ENCODE peak calls at places on chromosome 21, in five cellular contexts. C, V, B, E and I are unnamed samples.

GRCh38 chr21:42532466-42533181 is 19.0 kb downstream of the SLC37A1 start:
- DNase-seq in V (peak; percentile 84), E (peak; percentile 81), C (no peak), B (no peak), I (peak; percentile 26)

GRCh38 chr21:36694041-36694515 is 4.8 kb upstream of the SIM2 start:
- DNase-seq in C (no peak), V (no peak), B (peak; percentile 57), E (no peak), I (no peak)

GRCh38 chr21:41616063-41616591 is 108.2 kb upstream of the TMPRSS2 start:
- DNase-seq in V (peak; percentile 50), B (no peak), E (no peak), C (no peak), I (peak; percentile 50)

GRCh38 chr21:41411449-41412089 is 14.5 kb upstream of the MX1 start:
- DNase-seq in V (peak; percentile 47), C (peak; percentile 2), B (peak; percentile 62), E (peak; percentile 57), I (no peak)

GRCh38 chr21:20647603-20648002 is 350.6 kb upstream of the NCAM2 start:
- DNase-seq in E (no peak), B (no peak), V (no peak), C (no peak), I (no peak)

GRCh38 chr21:43771698-43772367 is 4.3 kb downstream of the CSTB start:
- DNase-seq in E (no peak), V (no peak), B (no peak), C (peak; percentile 32), I (no peak)

GRCh38 chr21:37710555-37711293 is 205.5 kb downstream of the KCNJ6 start:
- DNase-seq in E (no peak), B (no peak), C (peak; percentile 90), V (peak; percentile 51), I (peak; percentile 4)

GRCh38 chr21:42531771-42532170 is 18.1 kb downstream of the SLC37A1 start:
- DNase-seq in C (no peak), V (no peak), E (no peak), B (no peak), I (peak; percentile 25)

GRCh38 chr21:17784604-17785402 is 34.4 kb downstream of the C21orf91 start:
- DNase-seq in E (no peak), B (no peak), C (no peak), V (no peak), I (no peak)

GRCh38 chr21:44713130-44713529 is 1.8 kb upstream of the TSPEAR start:
- DNase-seq in E (no peak), B (peak; percentile 15), C (no peak), V (no peak), I (peak; percentile 38)

GRCh38 chr21:10463156-10463555 is 58.2 kb upstream of the TPTE start:
- DNase-seq in V (no peak), C (no peak), E (no peak), B (no peak), I (no peak)

GRCh38 chr21:39579734-39580332 is 32.9 kb upstream of the B3GALT5 start:
- DNase-seq in V (no peak), B (no peak), C (no peak), E (no peak), I (no peak)
- H3K27ac ChIP-seq in V (no peak overlapping the region), B (no peak overlapping the region), C (no peak overlapping the region), E (no peak overlapping the region), I (no peak overlapping the region)

GRCh38 chr21:32412162-32412997 is at the start of gene EVA1C:
- DNase-seq in E (no peak), V (peak; percentile 82), C (no peak), B (peak; percentile 86), I (peak; percentile 66)

GRCh38 chr21:32411366-32412161 is 942 bp upstream of the EVA1C start:
- DNase-seq in E (peak; percentile 96), B (peak; percentile 71), C (peak; percentile 15), V (peak; percentile 96), I (peak; percentile 81)

GRCh38 chr21:32412998-32413504 is 545 bp downstream of the EVA1C start:
- DNase-seq in E (peak; percentile 79), B (no peak), V (peak; percentile 61), C (no peak), I (no peak)

GRCh38 chr21:32410291-32410690 is 2.2 kb upstream of the EVA1C start:
- DNase-seq in E (no peak), B (no peak), V (no peak), C (no peak), I (no peak)

GRCh38 chr21:32410916-32411315 is 1.6 kb upstream of the EVA1C start:
- DNase-seq in B (no peak), V (peak; percentile 50), E (no peak), C (no peak), I (no peak)
- H3K27ac ChIP-seq in B (no peak overlapping the region), V (peak overlapping the region; percentile 96), E (peak overlapping the region; percentile 99), C (no peak overlapping the region), I (peak overlapping the region; percentile 68)

GRCh38 chr21:26146681-26147080 is 23.9 kb downstream of the APP start:
- DNase-seq in C (no peak), V (no peak), B (no peak), E (no peak), I (no peak)

GRCh38 chr21:26144026-26144425 is 26.5 kb downstream of the APP start:
- DNase-seq in E (no peak), V (no peak), B (no peak), C (no peak), I (no peak)

GRCh38 chr21:26147535-26147934 is 23.0 kb downstream of the APP start:
- DNase-seq in C (no peak), V (no peak), E (no peak), B (no peak), I (no peak)

GRCh38 chr21:26148834-26149354 is 21.7 kb downstream of the APP start:
- DNase-seq in B (no peak), C (peak; percentile 63), E (no peak), V (no peak), I (peak; percentile 35)

GRCh38 chr21:26148071-26148470 is 22.5 kb downstream of the APP start:
- DNase-seq in C (peak; percentile 40), B (peak; percentile 81), V (no peak), E (no peak), I (peak; percentile 50)
- H3K27ac ChIP-seq in C (peak overlapping the region; percentile 73), B (no peak overlapping the region), V (peak overlapping the region; percentile 29), E (peak overlapping the region; percentile 46), I (peak overlapping the region; percentile 63)

DNA sequence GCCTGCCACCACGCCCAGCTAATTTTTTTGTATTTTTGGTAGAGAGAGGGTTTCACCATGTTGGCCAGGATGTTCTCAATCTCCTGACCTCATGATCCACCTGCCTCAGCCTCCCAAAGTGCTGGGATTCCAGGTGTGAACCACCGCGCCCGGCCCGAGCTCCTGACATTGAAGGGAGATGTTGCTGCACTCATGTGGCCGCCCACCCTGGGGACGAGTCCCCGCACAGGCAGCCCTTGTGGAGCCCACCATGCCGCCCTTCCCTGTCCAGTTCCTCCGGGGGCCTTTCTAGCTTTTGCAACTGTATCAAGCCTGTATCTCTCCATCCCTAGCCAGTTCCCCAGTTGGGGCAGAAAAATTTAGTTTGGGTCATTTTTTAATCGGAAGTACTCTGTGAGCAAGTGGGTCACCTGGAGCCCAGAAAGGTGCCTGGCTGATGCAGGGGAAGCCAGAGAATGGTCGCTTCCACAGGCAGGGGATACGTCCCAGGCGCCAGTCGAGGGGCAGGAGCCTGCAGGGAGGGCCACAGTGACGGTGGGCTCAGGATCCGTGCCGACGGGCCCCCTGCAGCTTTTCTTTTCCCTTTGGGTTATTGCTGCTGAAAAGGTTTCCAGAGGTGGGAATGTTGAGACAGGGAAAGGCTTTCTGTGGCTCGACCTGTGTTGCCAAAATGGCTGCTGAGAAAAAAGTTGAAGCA is 20.4 kb downstream of the PCNT start:
- DNase-seq in E (no peak), V (peak; percentile 14), B (no peak), C (no peak), I (no peak)
- H3K27ac ChIP-seq in E (no peak overlapping the region), V (no peak overlapping the region), B (no peak overlapping the region), C (no peak overlapping the region), I (no peak overlapping the region)

GRCh38 chr21:27126140-27126539 is 159.3 kb upstream of the ADAMTS5 start:
- DNase-seq in E (no peak), B (no peak), V (no peak), C (no peak), I (no peak)
- H3K27ac ChIP-seq in E (no peak overlapping the region), B (no peak overlapping the region), V (no peak overlapping the region), C (no peak overlapping the region), I (no peak overlapping the region)

GRCh38 chr21:29290245-29290644 is 8.5 kb upstream of the BACH1 start:
- DNase-seq in E (no peak), C (no peak), B (no peak), V (no peak), I (no peak)

GRCh38 chr21:29289317-29289716 is 9.4 kb upstream of the BACH1 start:
- DNase-seq in E (no peak), C (no peak), B (no peak), V (no peak), I (no peak)

GRCh38 chr21:29288239-29288638 is 10.5 kb upstream of the BACH1 start:
- DNase-seq in E (no peak), C (no peak), V (no peak), B (no peak), I (no peak)

GRCh38 chr21:29287383-29287782 is 11.3 kb upstream of the BACH1 start:
- DNase-seq in V (no peak), E (no peak), B (no peak), C (peak; percentile 67), I (no peak)
- H3K27ac ChIP-seq in V (no peak overlapping the region), E (peak overlapping the region; percentile 1), B (no peak overlapping the region), C (no peak overlapping the region), I (no peak overlapping the region)

DNA sequence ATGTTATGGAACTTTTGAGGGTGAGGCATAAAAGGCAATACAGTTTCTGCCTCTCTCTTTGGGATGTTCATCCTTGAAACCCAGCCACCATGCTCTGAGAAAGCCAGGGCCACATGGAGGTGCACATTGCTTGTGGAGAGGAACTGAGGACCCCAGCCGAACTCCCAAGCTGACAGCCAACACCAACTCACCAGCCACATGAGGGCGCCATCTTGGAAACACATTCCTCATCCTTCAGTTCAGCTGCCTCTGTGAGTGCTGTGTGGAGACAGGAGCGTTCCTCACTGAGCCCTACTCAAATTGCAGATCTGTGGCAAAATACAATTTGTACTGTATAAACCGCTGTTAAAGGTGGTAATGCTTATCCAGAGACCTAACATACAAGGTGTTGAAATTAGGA is 137.5 kb downstream of the GABPA start:
- DNase-seq in B (peak; percentile 80), V (no peak), C (no peak), E (no peak), I (no peak)
- H3K27ac ChIP-seq in B (no peak overlapping the region), V (no peak overlapping the region), C (no peak overlapping the region), E (no peak overlapping the region), I (no peak overlapping the region)

DNA sequence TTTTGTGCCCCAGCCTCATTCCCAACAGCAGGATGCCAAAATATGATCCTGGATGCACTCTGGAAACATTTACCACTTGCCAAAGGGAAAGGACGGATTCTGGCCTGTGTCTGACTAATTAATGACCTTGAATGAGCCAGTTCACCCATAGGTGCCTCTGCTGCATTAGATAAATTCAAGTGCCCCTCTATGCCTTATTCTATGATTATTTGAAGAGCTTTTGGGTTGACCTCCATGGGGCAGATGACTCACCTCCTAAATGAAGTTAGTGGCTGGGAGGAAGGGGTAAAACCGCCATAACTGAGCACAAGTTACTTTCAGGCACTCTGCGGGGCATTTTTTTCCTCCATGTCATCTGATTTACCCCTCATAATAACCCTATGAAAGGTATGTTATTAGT is 98.1 kb downstream of the CLIC6 start:
- DNase-seq in V (no peak), C (no peak), E (no peak), B (no peak), I (no peak)
- H3K27ac ChIP-seq in V (no peak overlapping the region), C (no peak overlapping the region), E (no peak overlapping the region), B (no peak overlapping the region), I (no peak overlapping the region)